ENCODE peak calls at places on chromosomes 6 and 20, in eight cellular contexts. One of them, this sample, is unnamed.

GRCh38 chr6:64889144-64889543 is 817.9 kb downstream of the EYS start:
- DNase-seq in non-pigmented ciliary epithelial cell: no peak
- DNase-seq in RPMI7951: no peak
- DNase-seq in A549: no peak
- DNase-seq in GM04504: no peak
- DNase-seq in fibroblast of the conjunctiva: no peak
- DNase-seq in hypothalamus: no peak
- DNase-seq in activated naive CD8-positive, alpha-beta T cell treated with anti-CD3 and anti-CD28 coated beads, Interleukin-2, amount 50 U/mL, for 24 hours: no peak
- DNase-seq in this sample: no peak

GRCh38 chr20:43681991-43682410 is 15.1 kb downstream of the MYBL2 start:
- DNase-seq in A549: no peak
- DNase-seq in hypothalamus: no peak
- DNase-seq in RPMI7951: no peak
- DNase-seq in non-pigmented ciliary epithelial cell: no peak
- DNase-seq in GM04504: no peak
- DNase-seq in fibroblast of the conjunctiva: no peak
- DNase-seq in activated naive CD8-positive, alpha-beta T cell treated with anti-CD3 and anti-CD28 coated beads, Interleukin-2, amount 50 U/mL, for 24 hours: peak; percentile 12
- DNase-seq in this sample: no peak

GRCh38 chr6:439681-440167 is 48.2 kb downstream of the IRF4 start:
- DNase-seq in hypothalamus: no peak
- DNase-seq in fibroblast of the conjunctiva: peak; percentile 57
- DNase-seq in non-pigmented ciliary epithelial cell: no peak
- DNase-seq in A549: no peak
- DNase-seq in activated naive CD8-positive, alpha-beta T cell treated with anti-CD3 and anti-CD28 coated beads, Interleukin-2, amount 50 U/mL, for 24 hours: no peak
- DNase-seq in GM04504: no peak
- DNase-seq in RPMI7951: no peak
- DNase-seq in this sample: no peak

GRCh38 chr6:132132420-132132819 is 181.2 kb upstream of the CCN2 start:
- DNase-seq in fibroblast of the conjunctiva: peak; percentile 20
- DNase-seq in GM04504: no peak
- DNase-seq in hypothalamus: no peak
- DNase-seq in activated naive CD8-positive, alpha-beta T cell treated with anti-CD3 and anti-CD28 coated beads, Interleukin-2, amount 50 U/mL, for 24 hours: no peak
- DNase-seq in A549: no peak
- DNase-seq in non-pigmented ciliary epithelial cell: peak; percentile 55
- DNase-seq in RPMI7951: peak; percentile 76
- DNase-seq in this sample: no peak

GRCh38 chr6:26216886-26217713 is 129.9 kb downstream of the HFE start:
- DNase-seq in A549: no peak
- DNase-seq in RPMI7951: no peak
- DNase-seq in non-pigmented ciliary epithelial cell: no peak
- DNase-seq in activated naive CD8-positive, alpha-beta T cell treated with anti-CD3 and anti-CD28 coated beads, Interleukin-2, amount 50 U/mL, for 24 hours: peak; percentile 77
- DNase-seq in fibroblast of the conjunctiva: peak; percentile 85
- DNase-seq in GM04504: no peak
- DNase-seq in hypothalamus: peak; percentile 52
- DNase-seq in this sample: no peak

GRCh38 chr6:127464161-127464880 is 5.1 kb upstream of the KIAA0408 start:
- DNase-seq in activated naive CD8-positive, alpha-beta T cell treated with anti-CD3 and anti-CD28 coated beads, Interleukin-2, amount 50 U/mL, for 24 hours: no peak
- DNase-seq in RPMI7951: peak; percentile 18
- DNase-seq in A549: no peak
- DNase-seq in GM04504: peak; percentile 47
- DNase-seq in hypothalamus: no peak
- DNase-seq in non-pigmented ciliary epithelial cell: no peak
- DNase-seq in fibroblast of the conjunctiva: no peak
- DNase-seq in this sample: no peak

GRCh38 chr6:11909696-11910132 is 102.4 kb upstream of the HIVEP1 start:
- DNase-seq in A549: no peak
- DNase-seq in non-pigmented ciliary epithelial cell: peak; percentile 55
- DNase-seq in fibroblast of the conjunctiva: no peak
- DNase-seq in RPMI7951: peak; percentile 13
- DNase-seq in activated naive CD8-positive, alpha-beta T cell treated with anti-CD3 and anti-CD28 coated beads, Interleukin-2, amount 50 U/mL, for 24 hours: no peak
- DNase-seq in GM04504: peak; percentile 44
- DNase-seq in hypothalamus: no peak
- DNase-seq in this sample: no peak

GRCh38 chr6:33781105-33781975 is 7.6 kb downstream of the LEMD2 start:
- DNase-seq in fibroblast of the conjunctiva: no peak
- DNase-seq in RPMI7951: peak; percentile 96
- DNase-seq in hypothalamus: no peak
- DNase-seq in A549: peak; percentile 69
- DNase-seq in non-pigmented ciliary epithelial cell: no peak
- DNase-seq in GM04504: no peak
- DNase-seq in activated naive CD8-positive, alpha-beta T cell treated with anti-CD3 and anti-CD28 coated beads, Interleukin-2, amount 50 U/mL, for 24 hours: no peak
- DNase-seq in this sample: no peak

GRCh38 chr6:116010400-116011095 is 50.1 kb downstream of the FRK start:
- DNase-seq in GM04504: peak; percentile 44
- DNase-seq in non-pigmented ciliary epithelial cell: peak; percentile 43
- DNase-seq in activated naive CD8-positive, alpha-beta T cell treated with anti-CD3 and anti-CD28 coated beads, Interleukin-2, amount 50 U/mL, for 24 hours: peak; percentile 58
- DNase-seq in RPMI7951: peak; percentile 76
- DNase-seq in fibroblast of the conjunctiva: peak; percentile 60
- DNase-seq in A549: no peak
- DNase-seq in hypothalamus: peak; percentile 18
- DNase-seq in this sample: peak; percentile 25

GRCh38 chr6:140879861-140880260 is 1252.9 kb upstream of the GJE1 start:
- DNase-seq in activated naive CD8-positive, alpha-beta T cell treated with anti-CD3 and anti-CD28 coated beads, Interleukin-2, amount 50 U/mL, for 24 hours: no peak
- DNase-seq in non-pigmented ciliary epithelial cell: no peak
- DNase-seq in RPMI7951: no peak
- DNase-seq in A549: no peak
- DNase-seq in GM04504: peak; percentile 36
- DNase-seq in fibroblast of the conjunctiva: no peak
- DNase-seq in hypothalamus: no peak
- DNase-seq in this sample: no peak

GRCh38 chr6:168929871-168930450 is 323.7 kb downstream of the THBS2 start:
- DNase-seq in hypothalamus: no peak
- DNase-seq in activated naive CD8-positive, alpha-beta T cell treated with anti-CD3 and anti-CD28 coated beads, Interleukin-2, amount 50 U/mL, for 24 hours: no peak
- DNase-seq in A549: no peak
- DNase-seq in GM04504: no peak
- DNase-seq in non-pigmented ciliary epithelial cell: no peak
- DNase-seq in fibroblast of the conjunctiva: no peak
- DNase-seq in RPMI7951: no peak
- DNase-seq in this sample: no peak

GRCh38 chr6:69089539-69089938 is 454.5 kb downstream of the ADGRB3 start:
- DNase-seq in fibroblast of the conjunctiva: no peak
- DNase-seq in non-pigmented ciliary epithelial cell: no peak
- DNase-seq in RPMI7951: no peak
- DNase-seq in activated naive CD8-positive, alpha-beta T cell treated with anti-CD3 and anti-CD28 coated beads, Interleukin-2, amount 50 U/mL, for 24 hours: no peak
- DNase-seq in A549: no peak
- DNase-seq in hypothalamus: no peak
- DNase-seq in GM04504: no peak
- DNase-seq in this sample: no peak

GRCh38 chr6:109373762-109374161 is 8.5 kb downstream of the CD164 start:
- DNase-seq in hypothalamus: no peak
- DNase-seq in fibroblast of the conjunctiva: no peak
- DNase-seq in activated naive CD8-positive, alpha-beta T cell treated with anti-CD3 and anti-CD28 coated beads, Interleukin-2, amount 50 U/mL, for 24 hours: peak; percentile 29
- DNase-seq in non-pigmented ciliary epithelial cell: no peak
- DNase-seq in A549: no peak
- DNase-seq in GM04504: no peak
- DNase-seq in RPMI7951: no peak
- DNase-seq in this sample: no peak

GRCh38 chr20:17377222-17377621 is 150.4 kb downstream of the PCSK2 start:
- DNase-seq in GM04504: no peak
- DNase-seq in A549: no peak
- DNase-seq in non-pigmented ciliary epithelial cell: no peak
- DNase-seq in fibroblast of the conjunctiva: no peak
- DNase-seq in activated naive CD8-positive, alpha-beta T cell treated with anti-CD3 and anti-CD28 coated beads, Interleukin-2, amount 50 U/mL, for 24 hours: no peak
- DNase-seq in hypothalamus: no peak
- DNase-seq in RPMI7951: no peak
- DNase-seq in this sample: no peak

GRCh38 chr20:24149175-24149574 is 160.6 kb upstream of the GGTLC1 start:
- DNase-seq in non-pigmented ciliary epithelial cell: no peak
- DNase-seq in RPMI7951: peak; percentile 74
- DNase-seq in A549: no peak
- DNase-seq in activated naive CD8-positive, alpha-beta T cell treated with anti-CD3 and anti-CD28 coated beads, Interleukin-2, amount 50 U/mL, for 24 hours: no peak
- DNase-seq in fibroblast of the conjunctiva: no peak
- DNase-seq in hypothalamus: no peak
- DNase-seq in GM04504: no peak
- DNase-seq in this sample: no peak

GRCh38 chr20:58716476-58717277 is 24.1 kb downstream of the NPEPL1 start:
- DNase-seq in non-pigmented ciliary epithelial cell: no peak
- DNase-seq in hypothalamus: no peak
- DNase-seq in RPMI7951: peak; percentile 90
- DNase-seq in GM04504: no peak
- DNase-seq in activated naive CD8-positive, alpha-beta T cell treated with anti-CD3 and anti-CD28 coated beads, Interleukin-2, amount 50 U/mL, for 24 hours: no peak
- DNase-seq in A549: no peak
- DNase-seq in fibroblast of the conjunctiva: no peak
- DNase-seq in this sample: no peak

GRCh38 chr20:7411075-7411474 is 529.2 kb downstream of the HAO1 start:
- DNase-seq in non-pigmented ciliary epithelial cell: no peak
- DNase-seq in RPMI7951: no peak
- DNase-seq in GM04504: no peak
- DNase-seq in activated naive CD8-positive, alpha-beta T cell treated with anti-CD3 and anti-CD28 coated beads, Interleukin-2, amount 50 U/mL, for 24 hours: no peak
- DNase-seq in A549: no peak
- DNase-seq in hypothalamus: no peak
- DNase-seq in fibroblast of the conjunctiva: no peak
- DNase-seq in this sample: no peak

GRCh38 chr6:106128981-106129761 is 43.0 kb downstream of the PRDM1 start:
- DNase-seq in RPMI7951: peak; percentile 84
- DNase-seq in A549: peak; percentile 13
- DNase-seq in GM04504: peak; percentile 94
- DNase-seq in non-pigmented ciliary epithelial cell: peak; percentile 49
- DNase-seq in hypothalamus: no peak
- DNase-seq in activated naive CD8-positive, alpha-beta T cell treated with anti-CD3 and anti-CD28 coated beads, Interleukin-2, amount 50 U/mL, for 24 hours: no peak
- DNase-seq in fibroblast of the conjunctiva: peak; percentile 22
- DNase-seq in this sample: peak; percentile 37

GRCh38 chr6:13268914-13269532 is 59.3 kb downstream of the TBC1D7 start:
- DNase-seq in GM04504: peak; percentile 42
- DNase-seq in activated naive CD8-positive, alpha-beta T cell treated with anti-CD3 and anti-CD28 coated beads, Interleukin-2, amount 50 U/mL, for 24 hours: no peak
- DNase-seq in A549: no peak
- DNase-seq in non-pigmented ciliary epithelial cell: peak; percentile 34
- DNase-seq in RPMI7951: peak; percentile 43
- DNase-seq in fibroblast of the conjunctiva: no peak
- DNase-seq in hypothalamus: no peak
- DNase-seq in this sample: no peak

GRCh38 chr6:166275714-166276166 is 32.5 kb downstream of the PRR18 start:
- DNase-seq in RPMI7951: peak; percentile 33
- DNase-seq in fibroblast of the conjunctiva: peak; percentile 6
- DNase-seq in GM04504: peak; percentile 18
- DNase-seq in non-pigmented ciliary epithelial cell: no peak
- DNase-seq in A549: peak; percentile 35
- DNase-seq in hypothalamus: no peak
- DNase-seq in activated naive CD8-positive, alpha-beta T cell treated with anti-CD3 and anti-CD28 coated beads, Interleukin-2, amount 50 U/mL, for 24 hours: peak; percentile 89
- DNase-seq in this sample: no peak

GRCh38 chr6:149213829-149214228 is 103.7 kb upstream of the TAB2 start:
- DNase-seq in A549: no peak
- DNase-seq in non-pigmented ciliary epithelial cell: no peak
- DNase-seq in hypothalamus: no peak
- DNase-seq in fibroblast of the conjunctiva: no peak
- DNase-seq in RPMI7951: peak; percentile 35
- DNase-seq in GM04504: no peak
- DNase-seq in activated naive CD8-positive, alpha-beta T cell treated with anti-CD3 and anti-CD28 coated beads, Interleukin-2, amount 50 U/mL, for 24 hours: no peak
- DNase-seq in this sample: no peak

GRCh38 chr6:41200296-41200900 is 551 bp downstream of the TREML2 start:
- DNase-seq in activated naive CD8-positive, alpha-beta T cell treated with anti-CD3 and anti-CD28 coated beads, Interleukin-2, amount 50 U/mL, for 24 hours: peak; percentile 58
- DNase-seq in RPMI7951: peak; percentile 9
- DNase-seq in fibroblast of the conjunctiva: no peak
- DNase-seq in GM04504: no peak
- DNase-seq in A549: no peak
- DNase-seq in non-pigmented ciliary epithelial cell: no peak
- DNase-seq in hypothalamus: no peak
- DNase-seq in this sample: no peak

This sample was measured in HFF-Myc.